ENCODE peak calls at places on chromosomes 11 and 22, in five cellular contexts. X is AG08396, D is GM03348, A is Right ventricle myocardium superior, P is MV-4-11. E is an unnamed sample.

GRCh38 chr11:119316729-119317591 is at the start of gene MCAM:
- DNase-seq in X (peak), D (peak), A (no peak), P (no peak), E (no peak)

GRCh38 chr11:118002010-118002540 is 15.9 kb downstream of the IL10RA start:
- DNase-seq in X (no peak), D (no peak), A (no peak), P (peak), E (no peak)

GRCh38 chr11:72336163-72336562 is 92.2 kb upstream of the PHOX2A start:
- DNase-seq in X (no peak), D (no peak), A (no peak), P (no peak), E (no peak)

GRCh38 chr22:24224468-24224867 is 20.4 kb downstream of the GGT5 start:
- DNase-seq in X (no peak), D (no peak), A (no peak), P (no peak), E (no peak)

GRCh38 chr22:45602824-45603301 is 68.8 kb upstream of the ATXN10 start:
- DNase-seq in X (no peak), D (peak), A (no peak), P (peak), E (peak)

GRCh38 chr11:64744544-64745218 is 739 bp upstream of the RASGRP2 start:
- DNase-seq in X (peak), D (peak), A (peak), P (no peak), E (peak)

GRCh38 chr11:130159657-130160459 is at the start of gene ST14:
- DNase-seq in X (peak), D (peak), A (peak), P (peak), E (peak)

GRCh38 chr11:133919330-133920108 is 37.2 kb downstream of the IGSF9B start:
- DNase-seq in X (no peak), D (no peak), A (no peak), P (no peak), E (peak)

E was measured in Right ventricle myocardium inferior.